ENCODE peak calls at places on chromosomes 13 and 19, in seven cellular contexts. G is activated naive CD8-positive, alpha-beta T cell treated with anti-CD3 and anti-CD28 coated beads, Interleukin-2, amount 10 ng/mL, durations not matched to agents 7 days and 5 days; B is HCT116; C is PC-3; S is heart right ventricle; A is activated CD8-positive, alpha-beta T cell treated with anti-CD3 and anti-CD28 coated beads for 36 hours; W is mucosa of descending colon. I is an unnamed sample.

GRCh38 chr19:10848208-10848843 is at the start of gene C19orf38:
- ATAC-seq in G (peak; percentile 68), B (no peak), C (no peak), S (no peak), A (peak; percentile 64), W (peak; percentile 50), I (peak; percentile 10)

GRCh38 chr19:6802336-6803035 is 30.0 kb downstream of the VAV1 start:
- ATAC-seq in G (peak; percentile 60), B (peak; percentile 35), C (no peak), S (peak; percentile 88), A (peak; percentile 69), W (peak; percentile 70), I (peak; percentile 49)

GRCh38 chr13:25741796-25742195 is 310.0 kb downstream of the SHISA2 start:
- ATAC-seq in G (no peak), B (no peak), C (no peak), S (no peak), A (no peak), W (no peak), I (no peak)

GRCh38 chr19:11555246-11555645 is 3.8 kb downstream of the ELOF1 start:
- ATAC-seq in G (no peak), B (no peak), C (no peak), S (no peak), A (no peak), W (no peak), I (no peak)

GRCh38 chr19:4174895-4175668 is 7.3 kb downstream of the SIRT6 start:
- ATAC-seq in G (no peak), B (no peak), C (no peak), S (no peak), A (no peak), W (peak; percentile 61), I (no peak)

GRCh38 chr13:110336108-110336507 is 29.0 kb downstream of the COL4A2 start:
- ATAC-seq in G (no peak), B (no peak), C (no peak), S (no peak), A (no peak), W (no peak), I (no peak)

GRCh38 chr13:94411747-94412146 is 67.7 kb downstream of the DCT start:
- ATAC-seq in G (no peak), B (no peak), C (no peak), S (no peak), A (peak; percentile 49), W (no peak), I (no peak)

GRCh38 chr13:76512676-76513277 is 373.4 kb downstream of the KCTD12 start:
- ATAC-seq in G (no peak), B (no peak), C (peak; percentile 76), S (peak; percentile 94), A (no peak), W (no peak), I (peak; percentile 55)

GRCh38 chr13:108226184-108226583 is 8.0 kb downstream of the ABHD13 start:
- ATAC-seq in G (peak; percentile 64), B (no peak), C (no peak), S (peak; percentile 33), A (peak; percentile 55), W (peak; percentile 22), I (no peak)

GRCh38 chr13:85013006-85013405 is 786.2 kb downstream of the SLITRK6 start:
- ATAC-seq in G (no peak), B (no peak), C (no peak), S (no peak), A (no peak), W (no peak), I (peak; percentile 31)

GRCh38 chr13:24287748-24288287 is 21.6 kb upstream of the C1QTNF9 start:
- ATAC-seq in G (no peak), B (no peak), C (no peak), S (no peak), A (no peak), W (no peak), I (no peak)

GRCh38 chr13:111437856-111438547 is 117.6 kb downstream of the TEX29 start:
- ATAC-seq in G (no peak), B (no peak), C (no peak), S (no peak), A (no peak), W (no peak), I (no peak)

GRCh38 chr19:5632241-5632612 is 9.3 kb downstream of the SAFB start:
- ATAC-seq in G (no peak), B (no peak), C (no peak), S (no peak), A (no peak), W (no peak), I (no peak)

GRCh38 chr19:47663911-47664771 is 49.1 kb upstream of the EHD2 start:
- ATAC-seq in G (no peak), B (no peak), C (peak; percentile 68), S (peak; percentile 87), A (no peak), W (peak; percentile 41), I (peak; percentile 55)

GRCh38 chr19:47106819-47107200 is 6.8 kb downstream of the ZC3H4 start:
- ATAC-seq in G (no peak), B (no peak), C (no peak), S (no peak), A (no peak), W (no peak), I (no peak)

GRCh38 chr13:95957331-95957730 is 95.9 kb downstream of the UGGT2 start:
- ATAC-seq in G (no peak), B (no peak), C (no peak), S (no peak), A (no peak), W (no peak), I (no peak)

GRCh38 chr19:6654347-6655310 is 15.3 kb downstream of the TNFSF14 start:
- ATAC-seq in G (peak; percentile 72), B (no peak), C (no peak), S (no peak), A (peak; percentile 80), W (peak; percentile 68), I (no peak)

GRCh38 chr13:110546933-110547332 is 14.6 kb downstream of the RAB20 start:
- ATAC-seq in G (no peak), B (peak; percentile 97), C (peak; percentile 97), S (peak; percentile 93), A (no peak), W (peak; percentile 97), I (peak; percentile 93)

GRCh38 chr13:113110048-113110851 is 4.7 kb downstream of the F7 start:
- ATAC-seq in G (peak; percentile 38), B (no peak), C (no peak), S (peak; percentile 37), A (peak; percentile 43), W (peak; percentile 18), I (peak; percentile 10)

GRCh38 chr13:23945612-23946011 is 48.3 kb upstream of the C1QTNF9B start:
- ATAC-seq in G (no peak), B (no peak), C (no peak), S (no peak), A (no peak), W (no peak), I (no peak)

GRCh38 chr19:32363632-32364031 is 18.2 kb downstream of the ZNF507 start:
- ATAC-seq in G (no peak), B (no peak), C (no peak), S (peak; percentile 21), A (no peak), W (no peak), I (peak; percentile 24)

GRCh38 chr19:23255700-23256099 is 5.5 kb upstream of the ZNF724 start:
- ATAC-seq in G (no peak), B (no peak), C (no peak), S (no peak), A (no peak), W (no peak), I (no peak)

GRCh38 chr19:12930002-12930645 is 3.4 kb downstream of the FARSA start:
- ATAC-seq in G (no peak), B (no peak), C (no peak), S (no peak), A (no peak), W (no peak), I (no peak)

GRCh38 chr19:46944123-46944718 is 75.4 kb upstream of the NPAS1 start:
- ATAC-seq in G (no peak), B (no peak), C (no peak), S (no peak), A (no peak), W (no peak), I (no peak)

GRCh38 chr13:91955546-91956355 is 557.3 kb downstream of the GPC5 start:
- ATAC-seq in G (no peak), B (no peak), C (no peak), S (no peak), A (no peak), W (no peak), I (no peak)

GRCh38 chr19:33194527-33194883 is 375 bp downstream of the LRP3 start:
- ATAC-seq in G (peak; percentile 32), B (peak; percentile 54), C (peak; percentile 39), S (no peak), A (peak; percentile 44), W (peak; percentile 47), I (peak; percentile 27)

GRCh38 chr13:52809310-52809769 is 39.1 kb downstream of the PCDH8 start:
- ATAC-seq in G (peak; percentile 39), B (peak; percentile 99), C (peak; percentile 85), S (peak; percentile 83), A (peak; percentile 94), W (peak; percentile 95), I (no peak)

GRCh38 chr19:49436381-49437017 is 4.8 kb downstream of the SLC17A7 start:
- ATAC-seq in G (no peak), B (peak; percentile 68), C (no peak), S (no peak), A (peak; percentile 53), W (peak; percentile 10), I (no peak)

GRCh38 chr13:29707876-29708543 is 112.5 kb upstream of the SLC7A1 start:
- ATAC-seq in G (peak; percentile 60), B (peak; percentile 96), C (peak; percentile 60), S (peak; percentile 67), A (peak; percentile 95), W (peak; percentile 82), I (peak; percentile 83)

GRCh38 chr13:46656786-46657185 is 103.8 kb downstream of the LRCH1 start:
- ATAC-seq in G (peak; percentile 44), B (no peak), C (no peak), S (no peak), A (peak; percentile 84), W (no peak), I (no peak)

GRCh38 chr19:15432018-15432494 is 13.3 kb upstream of the AKAP8L start:
- ATAC-seq in G (peak; percentile 11), B (peak; percentile 21), C (no peak), S (no peak), A (peak; percentile 18), W (no peak), I (no peak)

GRCh38 chr19:30070970-30071632 is 129.1 kb downstream of the URI1 start:
- ATAC-seq in G (no peak), B (no peak), C (no peak), S (peak; percentile 72), A (no peak), W (no peak), I (no peak)

GRCh38 chr13:50524540-50524939 is 319.0 kb downstream of the DLEU7 start:
- ATAC-seq in G (no peak), B (no peak), C (no peak), S (no peak), A (no peak), W (no peak), I (no peak)

GRCh38 chr13:39452412-39452811 is 150.6 kb downstream of the LHFPL6 start:
- ATAC-seq in G (no peak), B (no peak), C (no peak), S (peak; percentile 77), A (no peak), W (no peak), I (no peak)